ENCODE peak calls at places on chromosome 6, in six cellular contexts. Z is mesenchymal stem cell, E is IMR-90, B is neuronal stem cell, C is H1, G is trophoblast cell. O is an unnamed sample.

GRCh38 chr6:5529015-5529414 is 267.7 kb downstream of the FARS2 start:
- DNase-seq in Z (no peak), E (peak; percentile 36), B (no peak), C (no peak), G (no peak), O (no peak)

GRCh38 chr6:98944598-98945011 is 3.1 kb downstream of the FBXL4 start:
- DNase-seq in Z (peak; percentile 63), E (peak; percentile 72), B (no peak), C (no peak), G (no peak), O (no peak)

GRCh38 chr6:126781582-126781981 is 336.9 kb upstream of the RSPO3 start:
- DNase-seq in Z (no peak), E (no peak), B (no peak), C (no peak), G (no peak), O (no peak)

GRCh38 chr6:166930354-166930891 is 25.9 kb downstream of the RNASET2 start:
- DNase-seq in Z (no peak), E (no peak), B (no peak), C (no peak), G (no peak), O (no peak)

GRCh38 chr6:164207024-164207423 is 792.5 kb downstream of the QKI start:
- DNase-seq in Z (no peak), E (no peak), B (no peak), C (no peak), G (no peak), O (no peak)

GRCh38 chr6:146028835-146029572 is at the start of gene GRM1:
- DNase-seq in Z (no peak), E (no peak), B (no peak), C (no peak), G (no peak), O (peak; percentile 31)

GRCh38 chr6:18397701-18398100 is 10.6 kb downstream of the RNF144B start:
- DNase-seq in Z (no peak), E (no peak), B (no peak), C (no peak), G (no peak), O (no peak)

GRCh38 chr6:27327023-27327742 is 15.1 kb upstream of the POM121L2 start:
- DNase-seq in Z (no peak), E (no peak), B (no peak), C (no peak), G (no peak), O (no peak)

GRCh38 chr6:166615059-166615770 is 11.8 kb downstream of the RPS6KA2 start:
- DNase-seq in Z (peak; percentile 73), E (no peak), B (no peak), C (no peak), G (no peak), O (no peak)

GRCh38 chr6:166379800-166380199 is 2.9 kb downstream of the MPC1 start:
- DNase-seq in Z (no peak), E (no peak), B (no peak), C (no peak), G (no peak), O (no peak)

GRCh38 chr6:30463651-30464618 is 25.4 kb upstream of the HLA-E start:
- DNase-seq in Z (peak; percentile 45), E (peak; percentile 50), B (no peak), C (no peak), G (peak; percentile 27), O (no peak)

GRCh38 chr6:11430036-11430435 is 107.5 kb upstream of the TMEM170B start:
- DNase-seq in Z (no peak), E (no peak), B (no peak), C (no peak), G (no peak), O (no peak)

GRCh38 chr6:106281661-106282060 is 43.9 kb downstream of the ATG5 start:
- DNase-seq in Z (peak; percentile 20), E (no peak), B (no peak), C (no peak), G (no peak), O (no peak)

GRCh38 chr6:139891471-139891870 is 517.0 kb upstream of the CITED2 start:
- DNase-seq in Z (no peak), E (peak; percentile 91), B (no peak), C (no peak), G (no peak), O (no peak)

GRCh38 chr6:12767016-12767415 is 50.4 kb downstream of the PHACTR1 start:
- DNase-seq in Z (no peak), E (no peak), B (no peak), C (no peak), G (no peak), O (no peak)

GRCh38 chr6:13733178-13733851 is 21.7 kb upstream of the RANBP9 start:
- DNase-seq in Z (peak; percentile 44), E (peak; percentile 93), B (no peak), C (no peak), G (peak; percentile 54), O (no peak)

GRCh38 chr6:40359808-40360207 is 227.4 kb downstream of the LRFN2 start:
- DNase-seq in Z (no peak), E (no peak), B (no peak), C (peak; percentile 60), G (peak; percentile 63), O (peak; percentile 94)

GRCh38 chr6:6221829-6222535 is 98.5 kb downstream of the F13A1 start:
- DNase-seq in Z (no peak), E (no peak), B (no peak), C (no peak), G (peak; percentile 14), O (peak; percentile 58)

GRCh38 chr6:11925805-11926204 is 86.3 kb upstream of the HIVEP1 start:
- DNase-seq in Z (no peak), E (no peak), B (no peak), C (no peak), G (no peak), O (no peak)

GRCh38 chr6:34722451-34722850 is 25.9 kb upstream of the ILRUN start:
- DNase-seq in Z (no peak), E (no peak), B (no peak), C (no peak), G (peak; percentile 94), O (no peak)

GRCh38 chr6:34718867-34719441 is 22.4 kb upstream of the ILRUN start:
- DNase-seq in Z (no peak), E (no peak), B (no peak), C (no peak), G (no peak), O (no peak)

GRCh38 chr6:34717466-34717865 is 20.9 kb upstream of the ILRUN start:
- DNase-seq in Z (no peak), E (no peak), B (no peak), C (no peak), G (peak; percentile 49), O (no peak)

GRCh38 chr6:34726055-34726454 is 29.5 kb upstream of the ILRUN start:
- DNase-seq in Z (no peak), E (no peak), B (no peak), C (no peak), G (no peak), O (no peak)

DNA sequence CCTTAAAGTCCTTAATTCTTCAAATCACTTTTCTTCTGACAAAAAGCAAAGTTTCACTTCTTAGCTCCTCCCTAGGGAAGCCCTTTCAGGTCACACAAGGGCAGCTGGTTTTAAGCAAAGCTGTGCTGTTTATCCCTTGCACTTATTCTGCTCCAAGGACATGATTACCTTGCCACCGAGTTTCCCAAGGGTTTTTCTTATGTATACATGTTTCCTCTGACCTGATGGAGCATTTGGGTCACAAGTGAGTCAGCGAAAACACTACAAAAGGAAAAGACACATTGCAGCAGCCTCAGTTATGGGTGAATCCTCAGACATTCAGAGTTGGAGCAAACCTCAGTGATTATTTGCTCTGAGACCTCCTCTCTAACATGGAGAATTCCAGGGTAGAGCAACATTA is 26.6 kb upstream of the ILRUN start:
- DNase-seq in Z (peak; percentile 86), E (peak; percentile 69), B (no peak), C (no peak), G (no peak), O (no peak)
- H4K8ac ChIP-seq in Z (peak overlapping the region; percentile 19), E (no peak overlapping the region), B (no peak overlapping the region), C (no peak overlapping the region), G (no peak overlapping the region), O (no peak overlapping the region)

DNA sequence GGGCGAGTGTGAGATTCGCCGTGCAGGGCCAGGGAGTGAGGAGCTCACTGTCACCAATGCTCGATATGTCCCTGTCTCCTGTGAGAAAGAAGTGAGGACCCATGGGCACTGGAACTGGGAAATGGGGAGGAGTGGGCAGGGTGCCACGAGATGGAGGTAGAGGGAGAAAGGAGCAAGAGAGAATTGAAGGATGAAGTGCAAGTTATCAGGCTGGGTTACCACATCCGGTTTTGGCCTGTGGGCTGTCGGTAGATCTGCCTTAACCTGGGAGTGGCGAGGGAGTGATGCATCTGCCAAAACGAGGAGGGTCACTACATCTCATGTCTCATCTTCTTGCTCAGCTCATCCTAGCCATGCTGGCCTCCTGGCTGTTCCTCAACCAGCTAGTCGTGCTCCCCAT is 5.3 kb upstream of the PHF1 start:
- DNase-seq in Z (no peak), E (no peak), B (no peak), C (no peak), G (no peak), O (no peak)
- H3K14ac ChIP-seq in Z (no peak overlapping the region), E (no peak overlapping the region), B (no peak overlapping the region), C (no peak overlapping the region), G (no peak overlapping the region), O (no peak overlapping the region)

GRCh38 chr6:156033598-156033997 is 578.0 kb upstream of the NOX3 start:
- DNase-seq in Z (no peak), E (no peak), B (no peak), C (no peak), G (no peak), O (no peak)
- H4K91ac ChIP-seq in Z (no peak overlapping the region), E (no peak overlapping the region), B (no peak overlapping the region), C (no peak overlapping the region), G (no peak overlapping the region), O (no peak overlapping the region)

GRCh38 chr6:3119040-3119723 is 671 bp downstream of the BPHL start:
- DNase-seq in Z (peak; percentile 65), E (peak; percentile 31), B (no peak), C (no peak), G (peak; percentile 42), O (no peak)

GRCh38 chr6:3120765-3121089 is 2.2 kb downstream of the BPHL start:
- DNase-seq in Z (no peak), E (no peak), B (no peak), C (no peak), G (no peak), O (no peak)

GRCh38 chr6:3117912-3118352 is 579 bp upstream of the BPHL start:
- DNase-seq in Z (no peak), E (no peak), B (no peak), C (no peak), G (no peak), O (no peak)

GRCh38 chr6:3114377-3114776 is 4.1 kb upstream of the BPHL start:
- DNase-seq in Z (no peak), E (no peak), B (no peak), C (no peak), G (no peak), O (no peak)

DNA sequence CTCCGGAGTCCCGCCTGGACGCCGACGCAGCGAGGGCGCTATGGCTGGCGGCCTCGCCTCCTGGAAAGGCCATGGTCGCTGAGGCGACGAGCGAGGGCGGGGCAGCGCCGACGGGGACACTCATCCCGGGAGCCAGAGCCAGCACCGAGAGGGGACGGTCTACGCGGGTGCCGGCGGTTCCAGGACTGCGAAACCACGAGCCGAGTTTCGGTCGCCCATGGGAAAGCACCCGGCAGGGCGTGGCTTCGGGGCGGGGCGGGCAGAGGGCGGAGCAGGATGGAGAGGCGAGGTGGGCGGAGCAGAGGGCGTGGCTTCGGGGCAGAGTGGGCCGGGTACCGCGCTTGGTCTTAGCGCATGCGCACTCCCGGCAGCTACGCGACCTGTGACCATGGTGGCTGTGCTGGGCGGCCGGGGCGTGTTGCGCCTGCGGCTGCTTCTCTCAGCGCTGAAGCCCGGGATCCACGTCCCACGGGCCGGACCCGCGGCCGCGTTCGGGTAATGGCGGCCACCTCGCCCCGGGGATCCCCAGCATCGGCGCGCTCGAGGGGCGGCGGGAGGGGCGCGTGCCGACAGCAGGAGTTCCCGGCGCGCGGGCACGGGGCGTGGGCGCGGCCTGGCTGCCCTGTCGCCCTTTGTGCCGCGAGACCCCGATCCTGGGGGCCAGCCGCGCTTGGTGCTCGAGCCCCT is at the start of gene BPHL:
- DNase-seq in Z (peak; percentile 93), E (peak; percentile 89), B (peak; percentile 95), C (peak; percentile 86), G (peak; percentile 98), O (peak; percentile 94)
- H4K8ac ChIP-seq in Z (peak within 1 kb of the TSS; percentile 96), E (peak within 1 kb of the TSS; percentile 69), B (no peak within 1 kb of the TSS), C (peak within 1 kb of the TSS; percentile 98), G (peak within 1 kb of the TSS; percentile 93), O (no peak within 1 kb of the TSS)

O was measured in H9.